ENCODE peak calls at places on chromosomes 7 and 10, in four cellular contexts. O is pancreas, K is fibroblast of the aortic adventitia, S is tibial artery. R is an unnamed sample.

GRCh38 chr7:7620644-7621210 is 19.8 kb upstream of the UMAD1 start:
- DNase-seq in O (no peak), K (no peak), S (no peak), R (no peak)

GRCh38 chr10:70672165-70672992 is at the start of gene ADAMTS14:
- DNase-seq in O (peak; percentile 63), K (peak; percentile 38), S (no peak), R (peak; percentile 56)

GRCh38 chr10:24132741-24133140 is 76.2 kb upstream of the KIAA1217 start:
- DNase-seq in K (peak; percentile 37), O (no peak), S (no peak), R (no peak)

GRCh38 chr7:1458676-1459511 is at the start of gene MICALL2:
- DNase-seq in K (peak; percentile 80), O (peak; percentile 88), S (peak; percentile 85), R (no peak)

GRCh38 chr10:52071814-52072213 is 242.3 kb upstream of the DKK1 start:
- DNase-seq in S (no peak), O (no peak), K (no peak), R (no peak)

GRCh38 chr10:52566471-52567246 is 205.9 kb downstream of the MBL2 start:
- DNase-seq in K (peak; percentile 82), S (no peak), O (no peak), R (peak; percentile 3)

GRCh38 chr7:2825595-2826227 is 18.4 kb downstream of the GNA12 start:
- DNase-seq in K (no peak), S (no peak), O (no peak), R (no peak)

GRCh38 chr10:28305551-28305950 is 2.7 kb upstream of the MPP7 start:
- DNase-seq in S (no peak), O (no peak), K (no peak), R (no peak)

GRCh38 chr10:95374597-95375209 is 83.9 kb upstream of the PDLIM1 start:
- DNase-seq in O (peak; percentile 76), S (peak; percentile 53), K (peak; percentile 66), R (peak; percentile 77)

DNA sequence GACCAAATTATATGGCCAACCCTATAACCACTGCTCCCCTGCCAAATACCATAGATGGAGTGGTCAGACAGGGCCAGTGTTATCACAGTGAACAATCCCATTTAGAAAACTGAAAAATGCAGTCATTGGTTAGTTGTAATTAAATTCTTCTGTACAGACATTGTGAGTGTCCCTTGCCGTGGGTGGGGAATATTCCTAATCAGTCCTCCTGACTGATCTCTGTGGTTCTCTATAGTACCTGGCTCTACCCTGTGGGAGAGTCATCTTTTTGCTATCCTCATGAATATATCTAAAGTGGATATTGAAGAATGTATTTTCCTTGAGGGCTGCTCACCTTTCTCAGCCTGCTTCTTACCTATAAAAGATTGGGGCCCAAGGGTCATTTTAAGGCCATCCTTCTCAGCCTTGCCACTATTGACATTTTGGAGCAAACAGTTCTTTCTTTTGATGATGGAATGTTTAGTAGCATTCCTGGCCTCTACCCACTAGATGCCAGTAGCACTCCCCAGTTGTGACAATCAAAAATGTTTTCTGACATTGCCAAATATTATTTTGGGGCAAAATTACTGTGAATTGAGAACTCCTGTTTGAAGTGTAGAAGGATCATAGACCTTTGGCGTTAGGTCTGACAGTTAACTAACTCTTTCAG is 110.2 kb downstream of the MAPK8 start:
- DNase-seq in O (no peak), S (no peak), K (no peak), R (no peak)
- TF ChIP-seq CTCF in O (no peak), S (no peak), K (no peak), R (no peak)

GRCh38 chr7:105857009-105857952 is 19.1 kb downstream of the ATXN7L1 start:
- DNase-seq in S (no peak), K (no peak), O (no peak), R (no peak)
- TF ChIP-seq CTCF in S (no peak), K (no peak), O (no peak), R (no peak)

GRCh38 chr10:130423455-130424305 is 287.5 kb downstream of the GLRX3 start:
- DNase-seq in K (no peak), O (no peak), S (no peak), R (no peak)

GRCh38 chr10:130421909-130422308 is 285.7 kb downstream of the GLRX3 start:
- DNase-seq in K (no peak), S (no peak), O (no peak), R (no peak)

GRCh38 chr10:130424418-130424817 is 288.2 kb downstream of the GLRX3 start:
- DNase-seq in S (no peak), O (no peak), K (no peak), R (no peak)

GRCh38 chr10:130425169-130425568 is 289.0 kb downstream of the GLRX3 start:
- DNase-seq in K (no peak), O (no peak), S (no peak), R (no peak)

GRCh38 chr10:130422366-130423324 is 286.5 kb downstream of the GLRX3 start:
- DNase-seq in K (no peak), S (no peak), O (no peak), R (no peak)
- TF ChIP-seq CTCF in K (no peak), S (no peak), O (no peak), R (no peak)

GRCh38 chr7:21497072-21497471 is 45.8 kb upstream of the DNAH11 start:
- DNase-seq in K (no peak), S (no peak), O (no peak), R (no peak)
- TF ChIP-seq CTCF in K (no peak), S (no peak), O (no peak), R (no peak)

DNA sequence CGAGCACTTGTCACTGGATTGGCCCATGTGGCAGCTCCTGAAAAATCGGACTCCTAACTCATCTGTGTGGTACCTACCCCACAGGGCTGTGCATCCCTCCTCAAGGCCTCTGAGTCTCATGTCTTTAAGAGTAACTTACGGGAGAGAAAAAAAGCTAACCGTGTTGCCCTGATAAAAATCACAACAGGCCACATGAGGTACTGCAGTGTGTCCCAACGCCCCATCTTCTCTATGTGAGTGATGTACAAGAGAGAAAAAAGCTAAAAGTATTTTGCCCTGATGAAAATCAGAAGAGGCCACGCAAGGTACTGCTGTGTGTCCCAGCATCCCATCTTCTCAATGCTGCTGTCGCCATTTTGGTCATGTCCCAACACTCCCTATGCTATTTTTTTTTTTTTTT is 41.2 kb upstream of the ADRB1 start:
- DNase-seq in K (no peak), O (no peak), S (no peak), R (no peak)
- TF ChIP-seq CTCF in K (no peak), O (no peak), S (no peak), R (no peak)

GRCh38 chr10:44878704-44879530 is 32.2 kb upstream of the TMEM72 start:
- DNase-seq in K (peak; percentile 84), O (peak; percentile 95), S (peak; percentile 81), R (peak; percentile 81)
- TF ChIP-seq CTCF in K (peak; percentile 7), O (no peak), S (no peak), R (no peak)

R was measured in GM20000.